ENCODE peak calls at places on chromosomes 7 and 10, in nine cellular contexts. H is HTR-8/SVneo, P is COLO829, O is NCI-H748 treated with DMSO at 0.1 percent for 48 hours, V is HCEC 1CT, G is T-helper 9 cell, Q is fibroblast of lung, X is BJ, R is ELR. K is an unnamed sample.

GRCh38 chr7:39099146-39099545 is 121.4 kb downstream of the POU6F2 start:
- DNase-seq in H (no peak), P (no peak), O (no peak), V (no peak), G (no peak), Q (no peak), X (no peak), R (no peak), K (no peak)

GRCh38 chr7:16063241-16063640 is 358.1 kb downstream of the CRPPA start:
- DNase-seq in H (no peak), P (no peak), O (no peak), V (no peak), G (no peak), Q (no peak), X (no peak), R (peak), K (no peak)

GRCh38 chr7:133293390-133294110 is 40.7 kb downstream of the EXOC4 start:
- DNase-seq in H (no peak), P (no peak), O (no peak), V (no peak), G (no peak), Q (no peak), X (no peak), R (no peak), K (no peak)

GRCh38 chr7:44727346-44728262 is 21.0 kb upstream of the ZMIZ2 start:
- DNase-seq in H (no peak), P (no peak), O (no peak), V (peak), G (no peak), Q (peak), X (peak), R (peak), K (peak)

GRCh38 chr10:15528478-15529239 is 157.6 kb upstream of the FAM171A1 start:
- DNase-seq in H (no peak), P (no peak), O (no peak), V (no peak), G (no peak), Q (no peak), X (no peak), R (no peak), K (no peak)

GRCh38 chr7:111089822-111090426 is 1.0 kb upstream of the LRRN3 start:
- DNase-seq in H (peak), P (peak), O (peak), V (peak), G (no peak), Q (peak), X (no peak), R (peak), K (no peak)

GRCh38 chr10:1190791-1191490 is 134.8 kb downstream of the WDR37 start:
- DNase-seq in H (no peak), P (no peak), O (no peak), V (no peak), G (no peak), Q (no peak), X (no peak), R (no peak), K (no peak)

GRCh38 chr7:96322847-96323461 is 1.1 kb upstream of the SLC25A13 start:
- DNase-seq in H (no peak), P (no peak), O (no peak), V (no peak), G (no peak), Q (no peak), X (no peak), R (no peak), K (no peak)

GRCh38 chr10:112589081-112589480 is 142.1 kb downstream of the VTI1A start:
- DNase-seq in H (no peak), P (no peak), O (no peak), V (no peak), G (no peak), Q (no peak), X (no peak), R (no peak), K (no peak)

GRCh38 chr10:77605466-77605865 is 32.1 kb downstream of the KCNMA1 start:
- DNase-seq in H (peak), P (no peak), O (no peak), V (peak), G (no peak), Q (no peak), X (no peak), R (peak), K (no peak)

GRCh38 chr7:82859106-82859850 is 303.4 kb downstream of the PCLO start:
- DNase-seq in H (no peak), P (no peak), O (no peak), V (peak), G (no peak), Q (no peak), X (peak), R (peak), K (no peak)

GRCh38 chr7:91263359-91264082 is 712 bp upstream of the FZD1 start:
- DNase-seq in H (no peak), P (no peak), O (peak), V (peak), G (no peak), Q (peak), X (no peak), R (peak), K (no peak)

GRCh38 chr7:152435384-152436278 is at the start of gene KMT2C:
- DNase-seq in H (no peak), P (no peak), O (no peak), V (peak), G (peak), Q (peak), X (no peak), R (peak), K (no peak)

GRCh38 chr10:24685958-24686540 is 37.6 kb downstream of the ARHGAP21 start:
- DNase-seq in H (no peak), P (no peak), O (no peak), V (peak), G (no peak), Q (peak), X (no peak), R (peak), K (no peak)